ENCODE peak calls at places on chromosomes 13 and 19, in five cellular contexts. C, T, M, S and I are unnamed samples.

GRCh38 chr13:29454931-29455481 is 140.5 kb downstream of the SLC7A1 start:
- DNase-seq in T (no peak), S (peak; percentile 34), M (peak; percentile 35), C (no peak), I (peak; percentile 47)

GRCh38 chr13:50170447-50171037 is 155.3 kb downstream of the KCNRG start:
- DNase-seq in C (no peak), M (peak; percentile 62), T (no peak), S (no peak), I (no peak)

GRCh38 chr13:110185696-110186095 is 121.3 kb downstream of the COL4A1 start:
- DNase-seq in M (peak; percentile 39), C (no peak), T (no peak), S (no peak), I (no peak)

GRCh38 chr13:109687559-109688448 is 98.6 kb downstream of the IRS2 start:
- DNase-seq in T (no peak), M (no peak), C (no peak), S (no peak), I (no peak)

GRCh38 chr13:75825161-75825560 is 189.0 kb downstream of the LMO7 start:
- DNase-seq in S (no peak), C (no peak), M (no peak), T (no peak), I (no peak)

GRCh38 chr19:58544591-58545285 is 874 bp downstream of the TRIM28 start:
- DNase-seq in M (peak; percentile 62), S (peak; percentile 60), C (peak; percentile 81), T (peak; percentile 61), I (peak; percentile 97)

GRCh38 chr19:21586341-21587116 is 81.1 kb downstream of the ZNF429 start:
- DNase-seq in C (peak; percentile 55), T (peak; percentile 17), M (no peak), S (no peak), I (no peak)

GRCh38 chr13:103758222-103758621 is 692.0 kb upstream of the SLC10A2 start:
- DNase-seq in T (no peak), M (no peak), C (no peak), S (no peak), I (no peak)

GRCh38 chr19:19774354-19775033 is 41.6 kb upstream of the ZNF14 start:
- DNase-seq in M (no peak), C (no peak), S (no peak), T (no peak), I (no peak)

GRCh38 chr13:110882972-110883371 is 31.9 kb downstream of the ANKRD10 start:
- DNase-seq in M (peak; percentile 23), C (no peak), S (no peak), T (no peak), I (no peak)

GRCh38 chr13:103130681-103131210 is 64.5 kb upstream of the SLC10A2 start:
- DNase-seq in S (no peak), M (no peak), C (no peak), T (no peak), I (no peak)

GRCh38 chr13:34001357-34001756 is 183.4 kb downstream of the RFC3 start:
- DNase-seq in S (no peak), C (no peak), M (no peak), T (no peak), I (no peak)

GRCh38 chr19:2743099-2743498 is 3.3 kb upstream of the SLC39A3 start:
- DNase-seq in S (no peak), C (no peak), M (no peak), T (no peak), I (no peak)

GRCh38 chr19:42279148-42279901 is 10.3 kb downstream of the CIC start:
- DNase-seq in S (no peak), C (no peak), T (no peak), M (no peak), I (no peak)

GRCh38 chr19:31983647-31984046 is 361.8 kb upstream of the ZNF507 start:
- DNase-seq in M (no peak), T (no peak), S (no peak), C (no peak), I (no peak)

GRCh38 chr13:80029170-80029569 is 311.8 kb downstream of the SPRY2 start:
- DNase-seq in M (no peak), S (no peak), T (no peak), C (peak; percentile 15), I (no peak)

GRCh38 chr13:31051999-31052398 is 109.7 kb downstream of the HSPH1 start:
- DNase-seq in T (no peak), C (no peak), S (no peak), M (no peak), I (no peak)

GRCh38 chr13:105991622-105992254 is 543.7 kb downstream of the EFNB2 start:
- DNase-seq in T (no peak), M (peak; percentile 82), C (no peak), S (no peak), I (no peak)

GRCh38 chr13:27273658-27274425 is 3.2 kb downstream of the RASL11A start:
- DNase-seq in T (no peak), C (no peak), M (peak; percentile 86), S (no peak), I (no peak)

GRCh38 chr19:4913996-4914735 is 4.9 kb downstream of the UHRF1 start:
- DNase-seq in C (no peak), S (no peak), T (no peak), M (no peak), I (no peak)

GRCh38 chr13:32262619-32263018 is 52.5 kb downstream of the ZAR1L start:
- DNase-seq in S (no peak), M (no peak), T (no peak), C (no peak), I (no peak)

GRCh38 chr19:16581145-16581970 is 9.1 kb upstream of the SLC35E1 start:
- DNase-seq in S (no peak), C (no peak), T (no peak), M (no peak), I (no peak)

DNA sequence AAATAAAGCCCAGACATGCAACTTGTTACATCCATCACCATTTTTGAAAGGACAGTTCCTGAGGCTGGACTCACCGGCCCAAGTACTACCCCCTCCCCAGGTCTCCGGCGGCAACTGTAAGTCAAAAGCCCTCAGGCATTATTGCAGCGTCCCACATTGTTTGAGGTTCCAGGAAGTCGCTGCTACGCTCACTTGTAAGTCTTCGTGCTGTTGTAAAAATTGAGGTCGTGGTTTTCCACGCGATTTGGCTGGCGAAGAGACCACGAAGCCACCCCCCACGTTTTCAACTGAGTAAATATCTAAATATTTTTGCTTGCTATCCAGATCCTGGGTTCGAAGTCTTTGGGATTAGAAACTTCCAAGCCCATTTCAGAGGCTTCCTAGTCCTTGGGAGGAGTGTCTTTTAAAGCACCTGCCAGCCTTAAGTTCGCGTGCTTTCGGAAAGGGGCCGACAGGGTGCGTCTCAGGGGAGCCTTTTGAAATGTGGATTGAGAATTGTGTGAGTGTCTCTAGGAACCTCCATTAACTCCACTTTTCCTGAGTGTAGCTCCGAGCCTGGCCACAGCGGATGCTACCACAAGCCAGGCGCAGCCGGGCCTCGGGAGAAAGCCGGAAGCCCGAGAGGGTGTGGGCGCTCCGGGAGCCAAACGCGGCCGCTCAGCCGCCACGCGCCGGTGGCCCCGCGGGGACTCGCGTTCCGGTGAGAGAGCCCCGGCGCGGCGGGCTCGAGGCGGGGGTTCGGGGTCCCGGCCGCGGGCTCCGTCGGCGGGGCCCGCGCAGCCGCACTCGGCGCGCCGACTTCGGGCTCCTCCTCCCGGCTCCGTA is at the start of gene FNDC3A:
- DNase-seq in S (peak; percentile 24), T (peak; percentile 57), C (peak; percentile 87), M (peak; percentile 76), I (no peak)
- TF ChIP-seq CTCF in S (no peak), T (peak; percentile 24), C (no peak), M (peak; percentile 41), I (no peak)

GRCh38 chr19:13083008-13083404 is 19.7 kb downstream of the LYL1 start:
- DNase-seq in M (no peak), C (no peak), T (no peak), S (no peak), I (no peak)
- TF ChIP-seq CTCF in M (no peak), C (no peak), T (no peak), S (no peak), I (no peak)

GRCh38 chr19:294819-295686 is 3.9 kb upstream of the PLPP2 start:
- DNase-seq in S (no peak), M (peak; percentile 50), T (peak; percentile 48), C (peak; percentile 83), I (peak; percentile 84)
- TF ChIP-seq CTCF in S (peak; percentile 33), M (peak; percentile 82), T (peak; percentile 90), C (peak; percentile 85), I (peak; percentile 91)

GRCh38 chr13:65499251-65499650 is 1730.9 kb downstream of the PCDH9 start:
- DNase-seq in S (no peak), T (no peak), C (no peak), M (no peak), I (no peak)

GRCh38 chr13:65497265-65497664 is 1732.9 kb downstream of the PCDH9 start:
- DNase-seq in S (no peak), T (no peak), C (no peak), M (peak; percentile 30), I (no peak)
- TF ChIP-seq CTCF in S (no peak), T (no peak), C (no peak), M (no peak), I (no peak)

DNA sequence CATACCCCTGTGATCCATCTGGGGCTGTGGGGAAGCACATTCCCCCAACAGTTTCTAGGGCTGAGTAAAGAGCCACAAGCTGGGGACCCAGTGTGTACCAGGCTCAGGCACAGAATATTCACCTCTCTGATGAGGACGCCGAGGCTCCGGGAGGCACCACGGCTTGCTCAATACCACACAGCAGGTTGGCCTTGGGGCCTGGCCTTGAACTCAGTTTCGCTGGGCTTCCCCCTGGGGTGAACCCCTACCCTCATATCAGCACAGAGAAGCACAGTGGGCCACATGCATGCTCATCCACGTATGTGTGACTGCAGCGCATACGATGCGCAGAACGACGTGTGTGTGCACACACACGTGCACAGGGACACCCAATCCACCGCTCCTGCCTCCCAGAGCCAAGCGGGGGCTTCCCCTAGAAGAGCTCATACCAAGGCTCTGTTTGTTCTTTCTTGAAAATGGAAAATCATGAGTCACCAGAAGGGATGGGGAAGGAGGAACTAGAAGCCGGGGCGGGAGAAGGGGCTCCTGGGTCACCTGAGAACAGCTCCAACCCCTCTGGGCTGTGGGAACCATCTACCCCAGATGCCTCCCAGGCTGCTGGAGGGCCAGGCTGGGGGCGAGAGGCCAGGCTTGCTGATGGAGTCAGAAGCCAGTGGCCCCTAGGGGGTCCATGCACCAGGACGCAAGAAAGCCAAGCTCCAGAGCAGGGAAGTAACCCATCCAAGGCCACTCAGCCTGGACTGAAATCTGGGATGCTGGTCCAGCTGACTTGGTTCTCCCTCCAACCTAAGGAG is 4.9 kb upstream of the PDE4C start:
- DNase-seq in S (no peak), C (no peak), T (no peak), M (peak; percentile 53), I (no peak)
- TF ChIP-seq CTCF in S (no peak), C (no peak), T (no peak), M (no peak), I (no peak)